ENCODE peak calls at places on chromosomes 12 and 14, in nine cellular contexts. B is renal cortical epithelial cell; A is NCI-H1105 treated with DMSO at 0.1 percent for 48 hours; N is NCI-H748 treated with DMSO at 0.1 percent for 48 hours; I is substantia nigra; D is CD8-positive, alpha-beta memory T cell; M is HuH-7.5; T is activated CD4-positive, alpha-beta T cell treated with anti-CD3 and anti-CD28 coated beads for 48 hours; Y is COLO829. X is an unnamed sample.

GRCh38 chr14:99636487-99636886 is 8.4 kb upstream of the HHIPL1 start:
- DNase-seq in B (no peak), A (no peak), N (no peak), I (no peak), D (no peak), M (no peak), T (no peak), Y (no peak), X (no peak)

GRCh38 chr12:17470460-17470859 is 619.5 kb downstream of the RERGL start:
- DNase-seq in B (no peak), A (no peak), N (no peak), I (no peak), D (no peak), M (no peak), T (no peak), Y (no peak), X (no peak)

GRCh38 chr14:91264151-91265150 is 19.9 kb upstream of the GPR68 start:
- DNase-seq in B (no peak), A (no peak), N (no peak), I (no peak), D (no peak), M (no peak), T (peak; percentile 34), Y (no peak), X (no peak)

GRCh38 chr14:66746316-66747006 is 238.5 kb downstream of the GPHN start:
- DNase-seq in B (peak; percentile 69), A (peak; percentile 25), N (no peak), I (no peak), D (peak; percentile 1), M (peak; percentile 3), T (no peak), Y (peak; percentile 47), X (no peak)

GRCh38 chr12:3342051-3342450 is 149.0 kb upstream of the PRMT8 start:
- DNase-seq in B (peak; percentile 4), A (peak; percentile 95), N (peak; percentile 5), I (peak; percentile 27), D (no peak), M (peak; percentile 33), T (peak; percentile 12), Y (no peak), X (peak; percentile 78)

GRCh38 chr12:14264316-14264715 is 101.2 kb upstream of the ATF7IP start:
- DNase-seq in B (no peak), A (no peak), N (no peak), I (no peak), D (no peak), M (no peak), T (no peak), Y (no peak), X (no peak)

GRCh38 chr14:97074860-97075259 is 277.7 kb downstream of the VRK1 start:
- DNase-seq in B (no peak), A (no peak), N (no peak), I (no peak), D (no peak), M (no peak), T (no peak), Y (no peak), X (no peak)

GRCh38 chr12:23585782-23586163 is 363.7 kb downstream of the SOX5 start:
- DNase-seq in B (no peak), A (no peak), N (no peak), I (no peak), D (no peak), M (no peak), T (no peak), Y (no peak), X (no peak)

GRCh38 chr14:105315211-105315721 is 718 bp downstream of the PACS2 start:
- DNase-seq in B (peak; percentile 10), A (peak; percentile 36), N (peak; percentile 56), I (no peak), D (peak; percentile 78), M (peak; percentile 50), T (peak; percentile 35), Y (no peak), X (no peak)

GRCh38 chr12:52436000-52436827 is 2.0 kb upstream of the KRT75 start:
- DNase-seq in B (peak; percentile 51), A (no peak), N (no peak), I (no peak), D (no peak), M (no peak), T (no peak), Y (no peak), X (no peak)

GRCh38 chr12:89350661-89351488 is 1.4 kb downstream of the DUSP6 start:
- DNase-seq in B (no peak), A (peak; percentile 10), N (no peak), I (no peak), D (peak; percentile 26), M (no peak), T (peak; percentile 35), Y (no peak), X (no peak)

GRCh38 chr12:130641571-130642184 is 74.4 kb downstream of the RIMBP2 start:
- DNase-seq in B (no peak), A (no peak), N (no peak), I (no peak), D (no peak), M (no peak), T (no peak), Y (no peak), X (no peak)

GRCh38 chr14:64671591-64671990 is 32.6 kb upstream of the PLEKHG3 start:
- DNase-seq in B (peak; percentile 73), A (peak; percentile 69), N (peak; percentile 31), I (no peak), D (peak; percentile 21), M (peak; percentile 54), T (no peak), Y (peak; percentile 68), X (no peak)

GRCh38 chr12:116317139-116317538 is 39.6 kb upstream of the MED13L start:
- DNase-seq in B (no peak), A (no peak), N (no peak), I (no peak), D (no peak), M (no peak), T (no peak), Y (no peak), X (no peak)

GRCh38 chr14:104316121-104316722 is 177.8 kb downstream of the KIF26A start:
- DNase-seq in B (no peak), A (no peak), N (no peak), I (no peak), D (no peak), M (no peak), T (no peak), Y (no peak), X (no peak)

GRCh38 chr12:116610971-116611541 is 51.9 kb downstream of the MAP1LC3B2 start:
- DNase-seq in B (no peak), A (no peak), N (no peak), I (no peak), D (no peak), M (no peak), T (no peak), Y (no peak), X (no peak)

GRCh38 chr12:106345739-106346138 is 11.8 kb upstream of the POLR3B start:
- DNase-seq in B (peak; percentile 71), A (peak; percentile 14), N (peak; percentile 44), I (peak; percentile 5), D (peak; percentile 5), M (peak; percentile 35), T (no peak), Y (peak; percentile 6), X (peak; percentile 41)

GRCh38 chr14:85165091-85165490 is 364.9 kb upstream of the FLRT2 start:
- DNase-seq in B (no peak), A (no peak), N (no peak), I (no peak), D (no peak), M (no peak), T (no peak), Y (no peak), X (no peak)

GRCh38 chr12:121005346-121005815 is 10.9 kb downstream of the C12orf43 start:
- DNase-seq in B (peak; percentile 37), A (peak; percentile 19), N (peak; percentile 11), I (no peak), D (peak; percentile 11), M (peak; percentile 38), T (peak; percentile 74), Y (peak; percentile 24), X (no peak)

GRCh38 chr12:123934829-123935228 is 37.8 kb downstream of the CCDC92 start:
- DNase-seq in B (no peak), A (no peak), N (no peak), I (no peak), D (no peak), M (no peak), T (no peak), Y (no peak), X (no peak)

GRCh38 chr14:102923201-102923919 is 897 bp downstream of the AMN start:
- DNase-seq in B (no peak), A (no peak), N (no peak), I (no peak), D (no peak), M (no peak), T (no peak), Y (no peak), X (no peak)

GRCh38 chr14:68748691-68749090 is 44.2 kb downstream of the ZFP36L1 start:
- DNase-seq in B (no peak), A (no peak), N (no peak), I (no peak), D (no peak), M (no peak), T (no peak), Y (no peak), X (no peak)

GRCh38 chr14:60197629-60198318 is 32.6 kb upstream of the DHRS7 start:
- DNase-seq in B (peak; percentile 71), A (no peak), N (no peak), I (no peak), D (no peak), M (no peak), T (no peak), Y (no peak), X (no peak)

GRCh38 chr12:94099191-94099983 is 49.0 kb upstream of the PLXNC1 start:
- DNase-seq in B (no peak), A (peak; percentile 36), N (no peak), I (no peak), D (no peak), M (no peak), T (no peak), Y (no peak), X (no peak)

GRCh38 chr12:57767317-57767716 is 439 bp upstream of the CYP27B1 start:
- DNase-seq in B (no peak), A (no peak), N (no peak), I (no peak), D (no peak), M (no peak), T (no peak), Y (no peak), X (no peak)

GRCh38 chr14:26863736-26864135 is 265.9 kb upstream of the NOVA1 start:
- DNase-seq in B (peak; percentile 74), A (no peak), N (no peak), I (no peak), D (no peak), M (no peak), T (no peak), Y (no peak), X (no peak)

GRCh38 chr12:133233993-133234564 is 1.6 kb downstream of the ANHX start:
- DNase-seq in B (no peak), A (no peak), N (no peak), I (no peak), D (no peak), M (no peak), T (no peak), Y (no peak), X (no peak)

GRCh38 chr14:101151226-101151929 is 247.9 kb upstream of the RTL1 start:
- DNase-seq in B (peak; percentile 7), A (no peak), N (no peak), I (no peak), D (no peak), M (no peak), T (no peak), Y (no peak), X (no peak)

GRCh38 chr12:103197725-103198388 is 240.4 kb downstream of the ASCL1 start:
- DNase-seq in B (no peak), A (peak; percentile 8), N (no peak), I (no peak), D (no peak), M (no peak), T (no peak), Y (no peak), X (no peak)

GRCh38 chr12:92312463-92312970 is 166.9 kb upstream of the BTG1 start:
- DNase-seq in B (no peak), A (no peak), N (no peak), I (no peak), D (no peak), M (no peak), T (no peak), Y (no peak), X (no peak)

GRCh38 chr12:50986961-50987737 is 34.8 kb downstream of the HIGD1C start:
- DNase-seq in B (peak; percentile 71), A (peak; percentile 7), N (no peak), I (no peak), D (peak; percentile 30), M (no peak), T (peak; percentile 12), Y (peak; percentile 40), X (no peak)

X was measured in head of caudate nucleus.